ENCODE peak calls at places on chromosomes 16 and 17, in six cellular contexts. B, D, K, Z, O and S are unnamed samples. For H3K36me3, the result is how much of the 10 kb centered on the place peaks cover.

GRCh38 chr17:43338886-43339516 is 59.8 kb upstream of the ARL4D start:
- DNase-seq in K (no peak), D (peak), Z (no peak), B (no peak), O (peak), S (peak)

GRCh38 chr17:3027786-3028532 is 35.4 kb downstream of the OR1D5 start:
- DNase-seq in D (no peak), B (no peak), O (no peak), Z (no peak), K (no peak), S (no peak)

GRCh38 chr17:81074875-81075274 is 39.9 kb downstream of the BAIAP2 start:
- DNase-seq in O (no peak), D (no peak), Z (no peak), B (no peak), K (no peak), S (no peak)

GRCh38 chr17:5410594-5411272 is 8.7 kb downstream of the NUP88 start:
- DNase-seq in K (no peak), O (no peak), B (no peak), D (no peak), Z (no peak), S (no peak)

GRCh38 chr16:57590654-57591085 is 37.8 kb upstream of the ADGRG1 start:
- DNase-seq in O (peak), K (no peak), Z (no peak), B (peak), D (no peak), S (peak)

GRCh38 chr16:74752756-74753155 is 21.9 kb downstream of the FA2H start:
- DNase-seq in Z (no peak), B (no peak), O (no peak), D (no peak), K (no peak), S (no peak)

GRCh38 chr17:80317706-80317980 is 57.0 kb downstream of the RNF213 start:
- DNase-seq in Z (no peak), O (no peak), D (no peak), B (no peak), K (no peak), S (no peak)

GRCh38 chr16:66408181-66409048 is 18.7 kb upstream of the BEAN1 start:
- DNase-seq in Z (no peak), B (peak), K (no peak), O (peak), D (peak), S (peak)

GRCh38 chr16:397135-397661 is at the start of gene NME4:
- DNase-seq in Z (no peak), B (no peak), D (peak), K (peak), O (peak), S (peak)

GRCh38 chr16:56631197-56631596 is 1.3 kb upstream of the MT1M start:
- DNase-seq in Z (no peak), K (no peak), O (no peak), D (no peak), B (no peak), S (no peak)

GRCh38 chr16:49866533-49867155 is 10.7 kb upstream of the ZNF423 start:
- DNase-seq in B (no peak), Z (no peak), K (peak), D (no peak), O (no peak), S (no peak)

GRCh38 chr16:12708266-12708665 is 95.4 kb downstream of the CPPED1 start:
- DNase-seq in O (no peak), B (no peak), D (no peak), Z (no peak), K (no peak), S (no peak)

GRCh38 chr16:65061263-65061662 is 60.6 kb downstream of the CDH11 start:
- DNase-seq in B (no peak), Z (no peak), K (no peak), O (no peak), D (no peak), S (no peak)

GRCh38 chr17:81898029-81898866 is 3.8 kb upstream of the NPB start:
- DNase-seq in B (peak), K (no peak), O (peak), Z (no peak), D (peak), S (peak)

GRCh38 chr16:27305839-27306442 is 7.8 kb upstream of the IL4R start:
- DNase-seq in K (no peak), O (no peak), B (no peak), Z (no peak), D (no peak), S (no peak)

GRCh38 chr16:88738167-88739084 is 32.1 kb downstream of the CTU2 start:
- DNase-seq in K (no peak), B (no peak), Z (no peak), O (no peak), D (no peak), S (no peak)

GRCh38 chr17:73956595-73957465 is 246.6 kb upstream of the RPL38 start:
- DNase-seq in K (peak), Z (peak), D (peak), O (peak), B (no peak), S (no peak)

GRCh38 chr16:12573730-12574383 is 229.8 kb downstream of the CPPED1 start:
- DNase-seq in K (peak), Z (peak), O (peak), B (no peak), D (peak), S (peak)

GRCh38 chr16:22402191-22402590 is 27.8 kb upstream of the CDR2 start:
- DNase-seq in K (no peak), B (peak), Z (no peak), D (no peak), O (no peak), S (no peak)

GRCh38 chr17:17545031-17545820 is 46.3 kb downstream of the PEMT start:
- DNase-seq in Z (no peak), O (no peak), K (no peak), B (peak), D (no peak), S (no peak)

DNA sequence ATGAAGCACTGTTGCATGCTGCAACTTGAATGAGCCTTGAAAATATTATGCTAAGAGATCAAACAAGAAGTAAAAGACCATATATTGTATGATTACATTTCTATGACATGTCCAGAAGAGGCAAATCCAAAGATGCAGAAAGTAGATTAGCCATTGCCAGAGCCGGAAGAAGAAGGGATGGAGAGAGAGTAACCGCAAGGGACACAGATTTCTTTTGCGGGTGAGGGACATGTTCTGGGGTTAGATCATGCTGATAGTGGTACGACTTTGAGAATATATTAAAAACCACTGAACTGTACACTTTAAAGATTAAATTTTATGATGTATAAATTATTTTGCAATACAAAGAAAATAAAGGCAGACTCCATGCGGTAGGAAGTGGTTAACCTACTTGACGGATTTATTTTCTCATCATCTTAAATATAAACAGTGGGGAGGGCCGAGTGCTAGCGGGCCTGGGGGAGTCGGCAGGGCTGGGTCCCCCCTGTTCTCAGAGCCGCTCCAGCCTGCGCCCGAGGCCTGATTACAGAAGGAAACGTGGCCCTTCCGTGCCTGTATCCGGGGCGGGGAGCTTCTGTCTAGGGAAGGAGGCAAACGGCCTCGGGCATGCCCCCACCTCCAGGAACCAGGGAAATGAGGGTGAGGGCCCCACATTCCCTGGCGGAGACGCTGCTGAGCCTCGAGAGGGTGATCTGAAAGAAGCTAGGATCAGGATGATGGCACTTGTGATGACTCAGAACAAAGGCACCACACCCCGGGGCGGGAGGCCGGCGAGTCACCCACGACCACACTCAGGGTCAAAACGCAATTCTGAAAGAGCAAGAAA is 48.0 kb downstream of the SHCBP1 start:
- DNase-seq in B (peak), D (peak), O (peak), Z (no peak), K (no peak), S (peak)
- H3K36me3 ChIP-seq in B (under half), D (under half), O (under half), Z (under half), K (under half), S (under half)

GRCh38 chr17:4263282-4264215 is at the start of gene ANKFY1:
- DNase-seq in Z (peak), D (peak), B (peak), O (peak), K (peak), S (peak)
- H3K23ac ChIP-seq in Z (no peak), D (peak), B (peak), O (no peak), K (peak), S (no peak)

DNA sequence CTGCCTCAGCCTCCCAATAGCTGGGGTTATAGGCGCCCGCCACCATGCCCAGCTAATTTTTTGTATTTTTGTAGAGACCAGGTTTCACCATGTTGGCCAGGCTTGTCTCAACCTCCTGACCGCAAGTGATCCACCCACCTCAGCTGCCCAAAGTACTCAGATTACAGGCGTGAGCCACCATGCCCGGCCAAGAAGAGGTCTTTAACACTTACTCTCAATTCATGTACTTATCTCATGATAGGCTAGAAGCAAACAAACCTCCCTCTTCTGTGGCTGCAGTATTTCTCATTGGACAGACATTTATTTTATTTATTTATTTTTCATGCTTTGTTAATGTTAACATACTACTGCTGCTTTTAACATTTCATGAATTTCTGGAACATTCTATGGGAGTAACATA is 7.0 kb upstream of the NT5C start:
- DNase-seq in Z (no peak), K (no peak), O (no peak), B (peak), D (no peak), S (no peak)
- H3K36me3 ChIP-seq in Z (under half), K (half or more), O (under half), B (under half), D (under half), S (under half)

GRCh38 chr17:78411241-78411855 is 32.9 kb downstream of the PGS1 start:
- DNase-seq in Z (no peak), D (no peak), B (no peak), K (no peak), O (no peak), S (peak)

GRCh38 chr17:78406396-78406795 is 27.9 kb downstream of the PGS1 start:
- DNase-seq in O (no peak), K (no peak), B (no peak), D (no peak), Z (no peak), S (no peak)

GRCh38 chr17:78407387-78407990 is 29.0 kb downstream of the PGS1 start:
- DNase-seq in O (no peak), K (no peak), D (peak), Z (no peak), B (peak), S (peak)

GRCh38 chr17:78408476-78409020 is 30.1 kb downstream of the PGS1 start:
- DNase-seq in B (no peak), Z (no peak), O (no peak), K (no peak), D (no peak), S (no peak)

GRCh38 chr17:78409191-78409621 is 30.8 kb downstream of the PGS1 start:
- DNase-seq in D (no peak), B (no peak), K (no peak), Z (no peak), O (no peak), S (no peak)
- H3K23ac ChIP-seq in D (no peak), B (no peak), K (no peak), Z (no peak), O (no peak), S (no peak)

DNA sequence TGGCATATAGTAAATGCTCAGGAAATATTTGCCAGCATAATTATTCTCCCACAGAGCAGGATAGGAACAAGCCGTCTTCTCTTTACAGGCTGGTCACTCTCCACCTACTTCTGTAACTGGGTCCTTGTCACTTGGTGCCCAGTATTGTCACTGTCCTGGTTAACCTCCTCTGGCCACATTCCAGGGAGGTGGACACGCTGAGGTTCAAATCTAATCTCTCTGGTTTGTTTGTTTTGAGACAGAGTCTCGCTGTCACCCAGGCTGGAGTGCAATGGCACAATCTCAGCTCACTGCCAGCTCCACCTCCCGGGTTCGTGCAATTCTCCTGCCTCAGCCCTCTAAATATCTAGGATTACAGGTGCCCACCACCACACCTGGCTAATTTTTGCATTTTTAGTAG is 15.6 kb downstream of the SBK1 start:
- DNase-seq in D (no peak), B (no peak), O (no peak), Z (no peak), K (no peak), S (no peak)
- H3K36me3 ChIP-seq in D (under half), B (under half), O (under half), Z (under half), K (half or more), S (under half)

DNA sequence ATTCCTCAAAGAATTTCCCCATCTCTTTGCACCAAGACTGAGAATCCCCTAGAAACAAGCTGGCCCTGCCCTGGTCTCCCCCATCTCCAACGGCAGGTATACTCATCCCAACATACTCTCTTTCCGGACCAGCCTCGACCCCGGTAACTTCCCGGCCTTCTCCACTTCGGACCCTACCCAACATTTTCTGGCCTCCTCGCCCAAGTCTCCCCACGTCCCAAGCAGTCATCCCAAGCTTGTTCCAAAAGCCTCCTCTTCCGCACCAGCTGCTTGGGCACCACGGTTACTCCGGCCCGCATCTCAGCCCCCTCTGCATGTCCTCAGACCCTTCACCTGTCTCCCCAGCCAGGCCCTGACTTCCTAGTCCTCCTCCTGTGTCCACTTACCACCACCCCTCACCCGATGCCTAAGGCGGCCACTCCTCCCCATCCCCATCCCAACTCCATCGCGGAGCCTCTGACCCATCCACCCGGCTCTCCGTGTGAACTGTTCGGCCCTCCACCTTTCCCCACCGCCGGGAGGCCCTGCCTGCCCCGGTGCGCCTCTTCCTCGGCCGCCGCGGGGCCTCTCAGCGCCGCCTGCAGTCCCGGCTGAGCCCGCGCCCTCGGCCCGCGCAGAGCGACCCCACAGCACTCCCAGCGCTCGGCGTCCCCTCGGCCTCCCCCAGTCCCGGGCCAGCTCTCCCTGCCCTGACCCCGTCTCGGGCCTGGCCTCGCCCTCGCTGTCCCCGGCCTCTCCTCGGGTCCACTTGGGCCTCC is 993 bp downstream of the PITPNA start:
- DNase-seq in O (no peak), D (no peak), Z (no peak), B (no peak), K (no peak), S (peak)
- H3K23ac ChIP-seq in O (no peak), D (no peak), Z (no peak), B (peak), K (peak), S (peak)

DNA sequence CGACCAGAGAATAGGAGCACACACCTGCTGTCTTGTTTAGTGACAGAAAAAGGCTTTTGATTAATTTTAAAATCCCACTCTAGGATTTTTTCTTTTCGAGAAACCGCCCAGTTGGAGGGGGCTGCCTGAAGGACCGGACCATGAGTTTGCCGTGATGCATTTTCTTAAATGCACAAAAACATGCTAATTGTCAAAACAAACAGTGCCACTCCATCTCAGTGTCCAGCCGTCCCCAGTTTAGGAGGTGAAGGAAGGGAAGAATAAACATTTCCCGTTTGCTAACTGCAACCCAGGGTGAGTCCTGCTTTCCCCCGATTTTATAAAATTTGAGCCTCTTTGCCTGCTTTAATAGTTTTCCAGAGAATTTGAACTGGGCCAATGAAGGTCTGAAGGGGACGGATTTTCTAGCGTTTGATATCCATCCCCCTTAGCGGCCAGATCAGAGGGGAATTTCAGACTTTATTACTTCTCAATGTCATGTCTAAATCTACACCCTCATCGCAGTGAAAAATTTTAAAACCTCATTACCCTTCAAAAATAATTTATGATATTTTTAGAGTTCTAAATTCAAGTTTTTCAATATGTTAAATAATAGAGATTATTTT is 3.3 kb downstream of the FOXC2 start:
- DNase-seq in Z (no peak), D (no peak), B (no peak), K (no peak), O (no peak), S (no peak)
- H3K36me3 ChIP-seq in Z (under half), D (under half), B (under half), K (under half), O (under half), S (under half)